ENCODE peak calls at places on chromosomes 12 and 14, in eight cellular contexts. E is fibroblast of pulmonary artery; C is right lobe of liver; F is fibroblast of lung; P is lower leg skin; D is IMR-90; U is CD8-positive, alpha-beta T cell; I is NB4. W is an unnamed sample.

GRCh38 chr14:36657409-36658090 is 4.1 kb upstream of the PAX9 start:
- DNase-seq in D (no peak), C (peak; percentile 26), I (no peak), F (no peak), U (no peak), P (no peak), E (no peak), W (no peak)

GRCh38 chr12:9906888-9907287 is 25.3 kb downstream of the CLEC2A start:
- DNase-seq in I (peak; percentile 39), D (no peak), C (no peak), F (peak; percentile 2), U (peak; percentile 18), P (no peak), E (no peak), W (no peak)

GRCh38 chr14:96554315-96554910 is 52.2 kb downstream of the PAPOLA start:
- DNase-seq in F (no peak), D (no peak), U (no peak), P (no peak), C (no peak), E (no peak), I (no peak), W (no peak)

GRCh38 chr12:25985296-25985992 is 27.0 kb downstream of the RASSF8 start:
- DNase-seq in C (no peak), F (no peak), E (no peak), D (no peak), P (no peak), I (no peak), U (no peak), W (no peak)

GRCh38 chr12:27821259-27821973 is 41.4 kb upstream of the MANSC4 start:
- DNase-seq in D (peak; percentile 85), U (peak; percentile 3), F (peak; percentile 84), P (peak; percentile 17), I (peak; percentile 89), C (peak; percentile 17), E (peak; percentile 86), W (peak; percentile 79)

GRCh38 chr12:100574262-100575074 is 984 bp downstream of the GAS2L3 start:
- DNase-seq in D (no peak), F (peak; percentile 48), E (peak; percentile 22), C (peak; percentile 33), P (no peak), U (no peak), I (no peak), W (peak; percentile 4)

GRCh38 chr12:116303076-116303465 is 25.6 kb upstream of the MED13L start:
- DNase-seq in D (no peak), C (no peak), E (no peak), P (no peak), I (peak; percentile 88), U (no peak), F (no peak), W (no peak)

GRCh38 chr12:124716208-124717141 is 147.2 kb downstream of the SCARB1 start:
- DNase-seq in C (peak; percentile 68), I (no peak), E (no peak), P (peak; percentile 52), D (no peak), U (no peak), F (no peak), W (no peak)

GRCh38 chr12:54984602-54985376 is at the start of gene TESPA1:
- DNase-seq in I (peak; percentile 76), P (peak; percentile 62), F (no peak), D (no peak), U (peak; percentile 81), E (no peak), C (peak; percentile 49), W (no peak)

GRCh38 chr14:103879118-103879569 is 31.8 kb upstream of the PPP1R13B start:
- DNase-seq in I (no peak), E (no peak), U (no peak), D (no peak), P (no peak), C (no peak), F (no peak), W (no peak)

GRCh38 chr14:52914295-52914694 is 36.6 kb downstream of the FERMT2 start:
- DNase-seq in D (no peak), P (no peak), C (no peak), F (no peak), U (no peak), I (no peak), E (no peak), W (no peak)

GRCh38 chr12:92289611-92290010 is 144.0 kb upstream of the BTG1 start:
- DNase-seq in D (no peak), C (no peak), P (no peak), I (no peak), U (no peak), F (no peak), E (no peak), W (no peak)

DNA sequence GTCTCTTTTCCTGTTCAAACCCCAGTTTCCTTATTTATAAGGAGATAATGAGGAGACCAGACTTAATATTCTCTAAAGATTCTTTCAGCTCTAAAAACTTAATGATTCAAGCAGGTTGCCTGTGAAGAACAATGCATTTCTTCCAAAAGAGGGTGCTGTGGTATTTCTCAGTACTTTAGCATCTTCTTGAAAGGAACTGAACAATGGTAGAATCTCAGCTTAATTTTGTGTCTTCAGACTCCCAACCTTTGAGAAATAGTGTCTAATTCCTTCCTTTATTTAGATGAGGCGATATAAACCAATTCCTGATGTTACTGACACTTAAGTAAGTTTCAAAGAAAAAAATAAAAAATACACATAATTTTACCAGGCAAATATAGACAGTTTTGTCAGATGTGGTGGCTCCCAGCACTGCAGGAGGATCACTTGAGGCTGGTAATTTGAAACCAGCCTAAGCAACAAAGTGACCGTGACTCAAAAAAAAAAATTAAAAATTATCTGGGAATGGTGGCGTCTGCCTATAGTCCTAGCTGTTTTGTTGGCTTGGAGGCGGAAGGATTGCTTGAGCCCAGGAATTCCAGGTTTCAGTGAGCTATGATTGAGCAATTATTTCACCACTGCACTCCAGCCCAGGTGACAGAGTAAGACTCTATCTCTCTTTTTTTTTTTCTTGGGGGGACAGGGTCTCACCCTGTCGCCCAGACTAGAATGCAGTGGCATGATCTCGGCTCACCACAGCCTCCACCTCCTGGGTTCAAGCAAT is 76.9 kb upstream of the PSMA6 start:
- DNase-seq in U (no peak), D (peak; percentile 80), F (peak; percentile 71), C (no peak), P (no peak), I (peak; percentile 32), E (peak; percentile 84), W (peak; percentile 51)
- TF ChIP-seq CTCF in U (no peak), D (peak; percentile 84), F (peak; percentile 50), C (peak; percentile 45), P (no peak), I (no peak), E (peak; percentile 66), W (peak; percentile 56)

GRCh38 chr14:65043893-65044595 is 57.3 kb downstream of the FNTB start:
- DNase-seq in C (no peak), E (no peak), F (no peak), U (no peak), D (no peak), P (no peak), I (no peak), W (no peak)
- H3K4me3 ChIP-seq in C (no peak overlapping the region), E (no peak overlapping the region), F (no peak overlapping the region), U (no peak overlapping the region), D (no peak overlapping the region), P (no peak overlapping the region), I (peak overlapping the region; percentile 50), W (no peak overlapping the region)

GRCh38 chr12:43728117-43728516 is 30.5 kb downstream of the PUS7L start:
- DNase-seq in F (no peak), P (no peak), I (no peak), D (no peak), E (peak; percentile 30), C (no peak), U (no peak), W (no peak)
- TF ChIP-seq CTCF in F (no peak), P (no peak), I (no peak), D (peak; percentile 37), E (peak; percentile 17), C (peak; percentile 46), U (peak; percentile 31), W (no peak)

DNA sequence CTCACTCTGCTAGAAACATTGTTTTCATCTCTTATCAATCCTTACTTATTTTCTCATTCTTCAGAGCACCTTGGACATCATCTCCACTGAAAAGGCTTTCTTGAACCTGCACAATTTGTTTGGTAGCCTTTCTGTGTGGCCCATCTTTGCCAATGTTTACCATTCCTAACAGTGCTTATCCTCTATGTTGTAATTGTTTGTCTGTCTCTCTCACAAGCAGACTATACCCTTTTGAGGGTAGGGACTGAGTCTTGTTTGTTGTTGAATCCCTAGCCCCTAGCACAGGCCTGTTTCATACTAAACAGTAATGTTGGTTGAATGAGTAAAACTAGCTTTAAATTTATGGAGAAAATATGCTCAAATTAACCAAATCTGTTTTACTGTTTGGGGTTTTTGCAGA is 9.2 kb downstream of the MRPL42 start:
- DNase-seq in I (no peak), E (no peak), C (no peak), U (no peak), D (no peak), P (no peak), F (no peak), W (no peak)
- H3K4me3 ChIP-seq in I (no peak overlapping the region), E (no peak overlapping the region), C (no peak overlapping the region), U (no peak overlapping the region), D (no peak overlapping the region), P (no peak overlapping the region), F (no peak overlapping the region), W (no peak overlapping the region)

GRCh38 chr14:95534299-95535225 is at the start of gene GLRX5:
- DNase-seq in P (peak; percentile 100), I (peak; percentile 99), E (peak; percentile 100), C (peak; percentile 97), D (peak; percentile 100), F (peak; percentile 100), U (peak; percentile 94), W (peak; percentile 100)
- TF ChIP-seq CTCF in P (no peak), I (no peak), E (no peak), C (peak; percentile 21), D (no peak), F (no peak), U (no peak), W (no peak)

GRCh38 chr14:100616854-100617714 is 29.9 kb upstream of the BEGAIN start:
- DNase-seq in E (no peak), C (peak; percentile 11), P (no peak), D (no peak), I (no peak), U (no peak), F (no peak), W (no peak)
- H3K4me3 ChIP-seq in E (no peak overlapping the region), C (no peak overlapping the region), P (no peak overlapping the region), D (no peak overlapping the region), I (no peak overlapping the region), U (no peak overlapping the region), F (no peak overlapping the region), W (no peak overlapping the region)

GRCh38 chr12:57896139-57896436 is 45.3 kb upstream of the ATP23 start:
- DNase-seq in U (no peak), I (no peak), P (no peak), C (no peak), F (no peak), D (no peak), E (peak; percentile 45), W (no peak)
- TF ChIP-seq CTCF in U (no peak), I (no peak), P (no peak), C (no peak), F (peak; percentile 28), D (no peak), E (no peak), W (no peak)

W was measured in astrocyte of the cerebellum.